ENCODE peak calls at places on chromosomes 3 and 15, in eight cellular contexts. N, S, V, E, R, F, I and X are unnamed samples. For H3K9me3, the result is how much of the 10 kb centered on the place peaks cover.

GRCh38 chr3:100838157-100838556 is 128.9 kb downstream of the TFG start:
- DNase-seq in N (no peak), S (no peak), V (no peak), E (no peak), R (no peak), F (no peak), I (no peak), X (no peak)

GRCh38 chr3:156161172-156161571 is 40.8 kb downstream of the KCNAB1 start:
- DNase-seq in N (no peak), S (no peak), V (no peak), E (no peak), R (no peak), F (peak), I (no peak), X (no peak)

GRCh38 chr3:177516130-177517011 is 319.1 kb upstream of the TBL1XR1 start:
- DNase-seq in N (no peak), S (no peak), V (no peak), E (peak), R (no peak), F (peak), I (no peak), X (no peak)

GRCh38 chr15:59165726-59166125 is 40.9 kb upstream of the LDHAL6B start:
- DNase-seq in N (no peak), S (no peak), V (no peak), E (no peak), R (peak), F (peak), I (no peak), X (no peak)

GRCh38 chr15:69145694-69146492 is 14.5 kb upstream of the GLCE start:
- DNase-seq in N (no peak), S (peak), V (no peak), E (no peak), R (no peak), F (peak), I (no peak), X (no peak)

GRCh38 chr3:45908761-45909160 is 22.4 kb downstream of the CCR9 start:
- DNase-seq in N (no peak), S (no peak), V (no peak), E (no peak), R (no peak), F (no peak), I (no peak), X (no peak)

GRCh38 chr3:99549220-99549619 is 89.2 kb upstream of the COL8A1 start:
- DNase-seq in N (no peak), S (no peak), V (no peak), E (no peak), R (no peak), F (no peak), I (no peak), X (no peak)

GRCh38 chr3:171445805-171446204 is 14.4 kb downstream of the TNIK start:
- DNase-seq in N (no peak), S (no peak), V (no peak), E (no peak), R (no peak), F (no peak), I (no peak), X (no peak)

GRCh38 chr15:100167884-100168375 is 173.8 kb downstream of the ADAMTS17 start:
- DNase-seq in N (peak), S (no peak), V (peak), E (no peak), R (no peak), F (no peak), I (no peak), X (no peak)

GRCh38 chr3:15430624-15431023 is 3.2 kb downstream of the EAF1 start:
- DNase-seq in N (no peak), S (no peak), V (no peak), E (no peak), R (no peak), F (no peak), I (no peak), X (no peak)

GRCh38 chr3:15428539-15428938 is 1.1 kb downstream of the EAF1 start:
- DNase-seq in N (no peak), S (no peak), V (no peak), E (no peak), R (no peak), F (peak), I (no peak), X (no peak)

GRCh38 chr3:15427182-15427880 is at the start of the genes EAF1 and METTL6:
- DNase-seq in N (peak), S (peak), V (peak), E (peak), R (peak), F (peak), I (peak), X (peak)

GRCh38 chr3:15427981-15428380 is 583 bp downstream of the EAF1 start:
- DNase-seq in N (peak), S (no peak), V (no peak), E (peak), R (peak), F (no peak), I (no peak), X (no peak)

GRCh38 chr3:15429080-15429479 is 1.7 kb downstream of the EAF1 start:
- DNase-seq in N (no peak), S (no peak), V (no peak), E (no peak), R (no peak), F (no peak), I (no peak), X (no peak)
- H3K27ac ChIP-seq in N (no peak), S (no peak), V (no peak), E (no peak), R (no peak), F (peak), I (no peak), X (no peak)

GRCh38 chr15:25088261-25088790 is 133.5 kb downstream of the SNRPN start:
- DNase-seq in N (peak), S (no peak), V (no peak), E (no peak), R (no peak), F (no peak), I (no peak), X (no peak)

GRCh38 chr15:25090073-25090733 is 135.4 kb downstream of the SNRPN start:
- DNase-seq in N (peak), S (no peak), V (no peak), E (no peak), R (no peak), F (no peak), I (no peak), X (no peak)

GRCh38 chr15:25091421-25092158 is 136.8 kb downstream of the SNRPN start:
- DNase-seq in N (peak), S (no peak), V (no peak), E (no peak), R (no peak), F (no peak), I (no peak), X (no peak)

GRCh38 chr15:25089577-25089976 is 134.8 kb downstream of the SNRPN start:
- DNase-seq in N (peak), S (no peak), V (no peak), E (no peak), R (no peak), F (no peak), I (no peak), X (no peak)

GRCh38 chr15:25087137-25087536 is 132.3 kb downstream of the SNRPN start:
- DNase-seq in N (peak), S (no peak), V (no peak), E (no peak), R (no peak), F (no peak), I (no peak), X (no peak)
- H3K9me3 ChIP-seq in N (under half), S (under half), V (under half), E (under half), R (half or more), F (under half), I (half or more), X (half or more)

GRCh38 chr3:55202320-55202719 is 274.5 kb upstream of the LRTM1 start:
- DNase-seq in N (no peak), S (no peak), V (no peak), E (no peak), R (no peak), F (peak), I (no peak), X (no peak)

GRCh38 chr3:55203006-55203405 is 275.1 kb upstream of the LRTM1 start:
- DNase-seq in N (no peak), S (no peak), V (no peak), E (no peak), R (no peak), F (peak), I (no peak), X (no peak)

GRCh38 chr3:55204417-55204816 is 276.6 kb upstream of the LRTM1 start:
- DNase-seq in N (no peak), S (no peak), V (no peak), E (no peak), R (no peak), F (peak), I (no peak), X (no peak)

GRCh38 chr3:55201729-55202128 is 273.9 kb upstream of the LRTM1 start:
- DNase-seq in N (no peak), S (no peak), V (no peak), E (no peak), R (no peak), F (no peak), I (no peak), X (no peak)

DNA sequence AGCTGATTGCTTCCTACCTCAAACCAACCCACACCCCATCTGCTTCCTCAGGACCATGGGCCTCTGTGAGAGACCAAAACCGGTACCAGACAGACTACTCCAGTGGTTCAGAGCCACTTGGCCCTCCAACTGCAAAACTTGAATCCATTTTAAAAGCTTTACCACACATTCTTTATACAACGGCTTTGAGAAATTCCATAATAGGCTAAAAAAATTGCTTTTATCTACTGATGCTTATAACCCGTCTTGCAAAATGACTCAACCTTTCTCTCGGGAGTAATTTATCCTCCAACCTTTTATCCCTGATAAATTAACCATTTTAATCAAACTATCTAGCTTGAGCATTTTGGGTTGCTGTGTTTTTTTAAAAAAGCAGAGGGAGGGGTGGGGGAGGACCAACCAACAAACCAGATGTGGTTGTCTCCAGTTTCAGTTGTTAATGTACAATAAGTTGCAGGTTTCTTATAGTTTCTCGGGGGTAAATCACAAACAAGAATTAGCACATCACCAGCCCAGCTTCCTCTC is 275.7 kb upstream of the LRTM1 start:
- DNase-seq in N (no peak), S (no peak), V (no peak), E (no peak), R (no peak), F (peak), I (no peak), X (no peak)
- H3K27ac ChIP-seq in N (no peak), S (no peak), V (no peak), E (no peak), R (no peak), F (no peak), I (no peak), X (no peak)

GRCh38 chr15:25208735-25209134 is 230.1 kb downstream of the UBE3A start:
- DNase-seq in N (no peak), S (no peak), V (no peak), E (no peak), R (no peak), F (no peak), I (no peak), X (no peak)
- H3K9me3 ChIP-seq in N (under half), S (under half), V (under half), E (under half), R (under half), F (under half), I (under half), X (under half)

GRCh38 chr3:37511357-37511970 is 337.1 kb upstream of the LRRFIP2 start:
- DNase-seq in N (peak), S (no peak), V (peak), E (peak), R (no peak), F (no peak), I (no peak), X (no peak)
- H3K27ac ChIP-seq in N (no peak), S (no peak), V (peak), E (peak), R (no peak), F (no peak), I (no peak), X (no peak)

GRCh38 chr3:18611991-18612390 is 186.9 kb upstream of the SATB1 start:
- DNase-seq in N (no peak), S (no peak), V (no peak), E (no peak), R (no peak), F (no peak), I (no peak), X (no peak)
- H3K9me3 ChIP-seq in N (under half), S (under half), V (under half), E (under half), R (under half), F (under half), I (under half), X (under half)

GRCh38 chr15:70475439-70475781 is 287.9 kb downstream of the UACA start:
- DNase-seq in N (no peak), S (no peak), V (no peak), E (no peak), R (no peak), F (no peak), I (no peak), X (no peak)
- H3K27ac ChIP-seq in N (peak), S (no peak), V (peak), E (no peak), R (no peak), F (peak), I (peak), X (no peak)

DNA sequence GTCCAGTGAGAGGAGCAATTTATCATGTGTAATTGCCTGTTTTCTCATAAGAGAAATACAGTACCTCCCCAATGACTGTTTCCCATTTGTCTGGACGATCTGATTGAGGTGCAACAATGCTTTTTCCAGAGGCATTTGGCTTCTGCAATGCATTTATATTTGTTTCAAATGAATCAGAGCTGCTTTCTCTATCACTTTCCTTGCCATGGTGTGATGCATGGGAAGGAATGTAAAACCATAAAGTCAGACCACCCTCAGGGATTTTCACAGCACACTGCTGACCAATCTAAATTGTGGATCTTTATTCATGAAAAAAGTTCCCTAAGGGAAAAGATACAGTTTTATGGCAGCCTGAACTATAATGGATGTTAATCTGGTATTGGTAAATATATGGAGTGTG is 333.0 kb downstream of the ZNF385D start:
- DNase-seq in N (no peak), S (no peak), V (no peak), E (no peak), R (no peak), F (peak), I (no peak), X (no peak)
- H3K9me3 ChIP-seq in N (under half), S (under half), V (under half), E (under half), R (under half), F (under half), I (under half), X (under half)

GRCh38 chr3:46977811-46978195 is 1.3 kb upstream of the CCDC12 start:
- DNase-seq in N (no peak), S (no peak), V (no peak), E (no peak), R (no peak), F (no peak), I (no peak), X (no peak)
- H3K27ac ChIP-seq in N (no peak), S (peak), V (peak), E (no peak), R (no peak), F (peak), I (no peak), X (no peak)

DNA sequence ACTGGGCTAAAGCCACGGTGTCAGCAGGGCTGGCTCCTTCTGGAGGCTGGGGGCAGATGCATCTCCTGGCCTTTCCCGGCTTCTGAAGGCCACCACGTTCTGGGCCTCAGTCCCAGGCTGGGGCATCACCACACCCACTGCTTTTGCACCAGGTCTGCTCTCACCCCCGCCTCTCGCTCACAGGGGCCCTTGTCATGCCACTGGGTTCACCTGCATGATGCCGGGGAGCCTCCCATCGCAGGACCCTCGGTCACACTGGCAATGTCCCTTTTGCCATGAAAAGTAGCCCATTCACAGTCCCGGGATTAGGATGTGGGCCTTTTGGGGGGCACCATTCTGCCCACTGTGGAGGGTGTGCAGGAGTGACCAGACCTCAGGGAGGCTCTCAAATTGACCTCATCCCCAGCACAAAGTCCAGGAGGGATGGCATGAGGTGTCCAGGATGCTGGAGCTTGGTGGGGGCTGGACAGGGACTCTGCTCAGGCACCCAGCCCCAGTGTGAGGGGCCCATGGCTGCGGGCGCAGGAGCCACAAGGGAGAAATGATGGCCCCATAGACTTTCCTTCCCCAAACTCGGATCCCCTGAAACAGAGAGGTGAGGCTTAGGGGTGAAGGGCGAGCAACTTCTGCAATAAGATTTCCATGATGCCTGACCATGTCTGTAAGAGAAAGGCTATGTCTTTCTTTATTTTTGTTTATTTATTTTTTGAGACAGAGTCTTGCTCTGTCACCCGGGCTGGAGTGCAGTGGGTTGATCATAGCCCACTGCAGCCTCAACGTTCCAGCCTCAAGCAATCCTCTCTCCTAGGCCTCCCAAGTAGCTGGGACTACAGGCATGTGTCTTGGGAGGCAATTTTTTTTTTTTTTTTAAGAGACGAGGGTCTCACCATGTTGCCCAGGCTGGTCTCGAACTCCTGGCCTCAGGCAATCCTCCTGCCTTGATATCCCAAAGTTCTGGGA is 189.1 kb downstream of the GOLGA6L6 start:
- DNase-seq in N (no peak), S (no peak), V (no peak), E (no peak), R (peak), F (no peak), I (no peak), X (no peak)
- H3K9me3 ChIP-seq in N (under half), S (under half), V (under half), E (under half), R (under half), F (under half), I (under half), X (under half)